ENCODE peak calls at places on chromosomes 3 and 15, in seven cellular contexts. C is dorsolateral prefrontal cortex, P is Peyer's patch, G is lower lobe of right lung, H is SK-N-SH, V is ovary, A is kidney epithelial cell. N is an unnamed sample.

GRCh38 chr3:100106094-100106493 is 8.2 kb downstream of the FILIP1L start:
- DNase-seq in C (no peak), P (no peak), V (no peak), H (no peak), A (no peak), G (no peak), N (no peak)

GRCh38 chr3:150146891-150147761 is 176.4 kb upstream of the PFN2 start:
- DNase-seq in V (peak; percentile 37), P (no peak), G (no peak), H (no peak), C (no peak), A (peak; percentile 85), N (peak; percentile 69)

GRCh38 chr15:68713874-68714273 is 106.8 kb downstream of the ANP32A start:
- DNase-seq in P (no peak), H (no peak), G (no peak), C (no peak), A (no peak), V (no peak), N (no peak)

GRCh38 chr15:28948036-28948435 is 62.3 kb downstream of the APBA2 start:
- DNase-seq in A (no peak), G (no peak), P (no peak), H (no peak), C (no peak), V (no peak), N (no peak)

GRCh38 chr3:5013021-5013906 is 34.0 kb downstream of the BHLHE40 start:
- DNase-seq in G (no peak), H (no peak), C (no peak), A (no peak), V (no peak), P (peak; percentile 39), N (no peak)

GRCh38 chr15:76930831-76931396 is 635 bp upstream of the RCN2 start:
- DNase-seq in A (no peak), C (no peak), P (no peak), G (no peak), H (no peak), V (no peak), N (no peak)

GRCh38 chr3:155321418-155321817 is 27.9 kb upstream of the STRIT1 start:
- DNase-seq in H (no peak), V (no peak), P (no peak), C (no peak), A (no peak), G (no peak), N (no peak)

GRCh38 chr3:98902341-98902740 is 846 bp upstream of the DCBLD2 start:
- DNase-seq in C (no peak), V (no peak), G (no peak), P (no peak), A (no peak), H (peak; percentile 14), N (no peak)

GRCh38 chr15:39127925-39128617 is 452.8 kb upstream of the THBS1 start:
- DNase-seq in G (no peak), V (no peak), A (peak; percentile 94), C (no peak), H (no peak), P (no peak), N (peak; percentile 90)

GRCh38 chr3:40980467-40980866 is 218.8 kb upstream of the CTNNB1 start:
- DNase-seq in C (no peak), H (no peak), P (no peak), V (no peak), A (no peak), G (no peak), N (no peak)

GRCh38 chr3:42908675-42909074 is 2.7 kb downstream of the ZNF662 start:
- DNase-seq in V (no peak), A (no peak), P (no peak), H (no peak), C (no peak), G (no peak), N (no peak)

GRCh38 chr3:33798418-33799201 is at the start of gene PDCD6IP:
- DNase-seq in C (peak; percentile 94), H (peak; percentile 93), G (peak; percentile 95), A (peak; percentile 78), P (peak; percentile 88), V (peak; percentile 90), N (peak; percentile 60)

GRCh38 chr3:57848177-57848738 is 92.1 kb downstream of the SLMAP start:
- DNase-seq in P (no peak), H (no peak), A (no peak), G (no peak), V (no peak), C (no peak), N (no peak)

GRCh38 chr15:71802770-71803169 is 7.6 kb upstream of the NR2E3 start:
- DNase-seq in G (no peak), P (no peak), H (no peak), C (no peak), V (no peak), A (no peak), N (no peak)

DNA sequence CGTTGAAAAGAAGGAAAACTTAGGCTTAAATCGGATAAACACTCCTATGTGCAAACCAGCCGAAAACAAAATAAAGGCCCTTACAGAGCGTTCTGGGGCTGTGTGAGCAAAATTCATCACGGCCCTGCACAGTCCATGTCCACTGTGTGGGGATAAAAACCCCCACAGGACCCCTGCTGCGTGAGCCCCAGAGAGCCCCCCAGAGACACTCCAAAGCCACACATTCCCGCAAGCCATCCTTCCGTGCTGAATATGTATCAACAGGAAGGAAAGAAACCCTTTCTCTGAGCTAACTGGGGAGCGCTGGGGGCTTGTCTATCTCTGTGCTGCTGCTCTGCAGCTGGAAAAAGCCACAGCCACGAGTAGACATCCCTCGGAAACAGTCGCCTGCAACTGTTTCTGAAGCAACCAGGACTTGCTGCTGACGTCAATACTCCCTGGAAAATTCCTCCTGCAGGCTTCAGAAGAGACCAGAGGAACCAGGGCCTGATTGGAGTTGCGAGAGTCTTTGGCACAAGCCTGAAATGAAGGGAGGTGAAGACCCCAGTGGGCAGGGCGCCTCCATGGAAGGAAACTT is 72.6 kb downstream of the NUP210 start:
- DNase-seq in H (no peak), C (peak; percentile 71), A (no peak), P (no peak), G (no peak), V (no peak), N (no peak)
- TF ChIP-seq CTCF in H (no peak), C (no peak), A (no peak), P (no peak), G (no peak), V (no peak), N (no peak)

DNA sequence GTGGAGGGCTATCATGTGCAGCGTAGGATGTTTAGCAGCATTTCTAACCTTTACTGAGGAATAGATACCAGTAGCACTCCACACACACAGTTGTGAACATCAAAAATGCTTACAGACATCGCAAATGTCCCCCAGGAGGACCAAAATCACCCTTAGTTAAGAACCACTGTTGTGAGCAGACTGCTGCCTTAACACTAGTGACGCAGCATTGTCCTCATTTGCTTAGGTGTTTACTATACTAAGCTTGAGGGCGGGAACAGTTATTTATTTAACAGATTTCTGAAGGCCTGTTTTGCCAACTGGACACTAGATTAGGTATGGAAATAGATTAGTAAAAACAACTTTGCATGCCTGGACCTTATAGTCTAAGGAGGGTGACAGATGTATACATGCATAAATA is 2.3 kb downstream of the PPP2R3A start:
- DNase-seq in G (no peak), A (no peak), V (no peak), P (no peak), C (no peak), H (no peak), N (no peak)
- H3K4me3 ChIP-seq in G (no peak overlapping the region), A (no peak overlapping the region), V (no peak overlapping the region), P (no peak overlapping the region), C (no peak overlapping the region), H (peak overlapping the region; percentile 85), N (no peak overlapping the region)

GRCh38 chr15:57213783-57214366 is 162.4 kb upstream of the CGNL1 start:
- DNase-seq in A (no peak), P (no peak), V (no peak), H (peak; percentile 3), C (no peak), G (no peak), N (no peak)
- TF ChIP-seq CTCF in A (peak; percentile 43), P (peak; percentile 85), V (peak; percentile 41), H (peak; percentile 67), C (peak; percentile 80), G (peak; percentile 47), N (peak; percentile 12)

GRCh38 chr3:167991213-167991612 is 104.5 kb downstream of the GOLIM4 start:
- DNase-seq in H (no peak), V (no peak), P (no peak), C (no peak), G (no peak), A (no peak), N (no peak)
- H3K4me3 ChIP-seq in H (no peak overlapping the region), V (no peak overlapping the region), P (no peak overlapping the region), C (no peak overlapping the region), G (no peak overlapping the region), A (no peak overlapping the region), N (no peak overlapping the region)

GRCh38 chr15:24676431-24676830 is 856 bp downstream of the NPAP1 start:
- DNase-seq in C (no peak), H (no peak), P (no peak), G (no peak), V (no peak), A (no peak), N (no peak)
- TF ChIP-seq CTCF in C (no peak), H (no peak), P (no peak), G (no peak), V (no peak), A (no peak), N (no peak)

DNA sequence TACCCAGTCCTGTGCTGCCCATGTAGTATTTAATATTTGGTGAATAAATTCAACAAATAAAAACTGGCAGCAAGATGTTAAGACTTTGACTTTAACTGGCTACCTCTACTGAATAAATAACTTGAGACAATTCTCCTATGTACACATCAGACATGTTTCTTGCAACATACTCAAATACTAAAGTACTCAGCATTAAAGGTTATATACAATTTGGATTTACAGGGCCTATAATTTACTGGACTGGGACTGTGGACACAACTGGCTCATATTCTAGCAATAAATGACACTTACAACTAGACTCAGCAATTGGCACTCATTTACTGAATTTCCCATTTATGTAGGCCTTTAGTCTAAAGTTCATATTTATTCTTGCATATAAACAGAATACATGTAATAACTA is 2.4 kb downstream of the RPL22L1 start:
- DNase-seq in C (no peak), H (no peak), A (no peak), V (no peak), P (no peak), G (no peak), N (no peak)
- H3K4me3 ChIP-seq in C (no peak overlapping the region), H (peak overlapping the region; percentile 6), A (no peak overlapping the region), V (no peak overlapping the region), P (peak overlapping the region; percentile 7), G (no peak overlapping the region), N (no peak overlapping the region)

N was measured in AG04449.